ENCODE peak calls at places on chromosomes 13 and 19, in ten cellular contexts. One of them, this sample, is unnamed.

GRCh38 chr13:49935171-49936084 is 712 bp downstream of the SPRYD7 start:
- DNase-seq in pancreas: no peak
- DNase-seq in Panc1: no peak
- DNase-seq in A673: peak; percentile 47
- DNase-seq in SJSA1: peak; percentile 73
- DNase-seq in heart left ventricle: peak; percentile 44
- DNase-seq in uterus: no peak
- DNase-seq in neural progenitor cell: peak; percentile 69
- DNase-seq in PC-3: peak; percentile 72
- DNase-seq in iPS DF 6.9: peak; percentile 22
- DNase-seq in this sample: peak; percentile 88

GRCh38 chr13:23558675-23559536 is 11.3 kb upstream of the TNFRSF19 start:
- DNase-seq in A673: peak; percentile 67
- DNase-seq in Panc1: no peak
- DNase-seq in PC-3: peak; percentile 66
- DNase-seq in pancreas: no peak
- DNase-seq in SJSA1: no peak
- DNase-seq in iPS DF 6.9: no peak
- DNase-seq in uterus: peak; percentile 51
- DNase-seq in neural progenitor cell: no peak
- DNase-seq in heart left ventricle: peak; percentile 78
- DNase-seq in this sample: peak; percentile 44

GRCh38 chr13:41296879-41297646 is 14.0 kb upstream of the NAA16 start:
- DNase-seq in SJSA1: no peak
- DNase-seq in heart left ventricle: no peak
- DNase-seq in pancreas: no peak
- DNase-seq in Panc1: no peak
- DNase-seq in uterus: no peak
- DNase-seq in A673: no peak
- DNase-seq in iPS DF 6.9: no peak
- DNase-seq in PC-3: peak; percentile 54
- DNase-seq in neural progenitor cell: no peak
- DNase-seq in this sample: no peak

GRCh38 chr19:18306903-18307681 is 15.8 kb downstream of the LSM4 start:
- DNase-seq in A673: no peak
- DNase-seq in Panc1: no peak
- DNase-seq in heart left ventricle: no peak
- DNase-seq in SJSA1: no peak
- DNase-seq in neural progenitor cell: no peak
- DNase-seq in uterus: peak; percentile 62
- DNase-seq in pancreas: no peak
- DNase-seq in iPS DF 6.9: no peak
- DNase-seq in PC-3: no peak
- DNase-seq in this sample: no peak

GRCh38 chr13:26228080-26228479 is 6.0 kb upstream of the RNF6 start:
- DNase-seq in uterus: no peak
- DNase-seq in pancreas: no peak
- DNase-seq in A673: no peak
- DNase-seq in PC-3: no peak
- DNase-seq in heart left ventricle: no peak
- DNase-seq in neural progenitor cell: no peak
- DNase-seq in iPS DF 6.9: no peak
- DNase-seq in Panc1: no peak
- DNase-seq in SJSA1: no peak
- DNase-seq in this sample: no peak

GRCh38 chr19:13234518-13234917 is 84.3 kb downstream of the IER2 start:
- DNase-seq in SJSA1: peak; percentile 74
- DNase-seq in pancreas: peak; percentile 56
- DNase-seq in uterus: peak; percentile 24
- DNase-seq in PC-3: peak; percentile 71
- DNase-seq in Panc1: no peak
- DNase-seq in A673: peak; percentile 87
- DNase-seq in heart left ventricle: no peak
- DNase-seq in neural progenitor cell: peak; percentile 76
- DNase-seq in iPS DF 6.9: no peak
- DNase-seq in this sample: peak; percentile 11

GRCh38 chr19:19459707-19460251 is 54.3 kb downstream of the GATAD2A start:
- DNase-seq in A673: peak; percentile 82
- DNase-seq in iPS DF 6.9: no peak
- DNase-seq in SJSA1: no peak
- DNase-seq in pancreas: no peak
- DNase-seq in heart left ventricle: peak; percentile 62
- DNase-seq in Panc1: peak; percentile 10
- DNase-seq in PC-3: peak; percentile 79
- DNase-seq in uterus: no peak
- DNase-seq in neural progenitor cell: no peak
- DNase-seq in this sample: peak; percentile 29

GRCh38 chr13:43368003-43368402 is 344.6 kb downstream of the DNAJC15 start:
- DNase-seq in SJSA1: peak; percentile 62
- DNase-seq in iPS DF 6.9: no peak
- DNase-seq in PC-3: no peak
- DNase-seq in neural progenitor cell: no peak
- DNase-seq in heart left ventricle: no peak
- DNase-seq in A673: no peak
- DNase-seq in pancreas: no peak
- DNase-seq in Panc1: no peak
- DNase-seq in uterus: no peak
- DNase-seq in this sample: peak; percentile 64

GRCh38 chr19:53960187-53960586 is 2.5 kb upstream of the CACNG8 start:
- DNase-seq in Panc1: no peak
- DNase-seq in iPS DF 6.9: no peak
- DNase-seq in SJSA1: no peak
- DNase-seq in neural progenitor cell: peak; percentile 62
- DNase-seq in A673: no peak
- DNase-seq in pancreas: no peak
- DNase-seq in uterus: no peak
- DNase-seq in heart left ventricle: no peak
- DNase-seq in PC-3: no peak
- DNase-seq in this sample: no peak

GRCh38 chr13:21402586-21403307 is 56.4 kb downstream of the ZDHHC20 start:
- DNase-seq in PC-3: peak; percentile 50
- DNase-seq in Panc1: no peak
- DNase-seq in SJSA1: no peak
- DNase-seq in uterus: no peak
- DNase-seq in pancreas: no peak
- DNase-seq in neural progenitor cell: no peak
- DNase-seq in A673: peak; percentile 23
- DNase-seq in iPS DF 6.9: no peak
- DNase-seq in heart left ventricle: no peak
- DNase-seq in this sample: no peak

GRCh38 chr19:12994701-12995595 is at the start of gene NFIX:
- DNase-seq in uterus: peak; percentile 77
- DNase-seq in neural progenitor cell: peak; percentile 89
- DNase-seq in PC-3: peak; percentile 69
- DNase-seq in A673: peak; percentile 76
- DNase-seq in Panc1: no peak
- DNase-seq in SJSA1: peak; percentile 71
- DNase-seq in pancreas: peak; percentile 71
- DNase-seq in heart left ventricle: peak; percentile 82
- DNase-seq in iPS DF 6.9: no peak
- DNase-seq in this sample: no peak

GRCh38 chr13:35512271-35512920 is 35.9 kb upstream of the MAB21L1 start:
- DNase-seq in neural progenitor cell: no peak
- DNase-seq in PC-3: peak; percentile 92
- DNase-seq in uterus: peak; percentile 61
- DNase-seq in A673: no peak
- DNase-seq in SJSA1: no peak
- DNase-seq in Panc1: no peak
- DNase-seq in pancreas: no peak
- DNase-seq in heart left ventricle: peak; percentile 24
- DNase-seq in iPS DF 6.9: no peak
- DNase-seq in this sample: peak; percentile 4

GRCh38 chr13:34672631-34673030 is 269.4 kb upstream of the NBEA start:
- DNase-seq in neural progenitor cell: no peak
- DNase-seq in SJSA1: no peak
- DNase-seq in PC-3: no peak
- DNase-seq in uterus: no peak
- DNase-seq in Panc1: no peak
- DNase-seq in iPS DF 6.9: no peak
- DNase-seq in heart left ventricle: no peak
- DNase-seq in A673: no peak
- DNase-seq in pancreas: no peak
- DNase-seq in this sample: no peak

GRCh38 chr13:104256701-104257100 is 1190.5 kb upstream of the SLC10A2 start:
- DNase-seq in uterus: no peak
- DNase-seq in A673: no peak
- DNase-seq in pancreas: no peak
- DNase-seq in PC-3: no peak
- DNase-seq in iPS DF 6.9: no peak
- DNase-seq in Panc1: no peak
- DNase-seq in SJSA1: no peak
- DNase-seq in heart left ventricle: no peak
- DNase-seq in neural progenitor cell: no peak
- DNase-seq in this sample: no peak

GRCh38 chr13:46617885-46618284 is 64.9 kb downstream of the LRCH1 start:
- DNase-seq in iPS DF 6.9: no peak
- DNase-seq in uterus: no peak
- DNase-seq in Panc1: no peak
- DNase-seq in heart left ventricle: no peak
- DNase-seq in neural progenitor cell: no peak
- DNase-seq in pancreas: no peak
- DNase-seq in PC-3: no peak
- DNase-seq in A673: no peak
- DNase-seq in SJSA1: no peak
- DNase-seq in this sample: peak; percentile 94
- H3K4me1 ChIP-seq in iPS DF 6.9: peaks cover 7% of the 10 kb centered on the region
- H3K4me1 ChIP-seq in uterus: peaks cover 8% of the 10 kb centered on the region
- H3K4me1 ChIP-seq in Panc1: no peaks in the 10 kb centered on the region
- H3K4me1 ChIP-seq in heart left ventricle: peaks cover 11% of the 10 kb centered on the region
- H3K4me1 ChIP-seq in neural progenitor cell: peaks cover 20% of the 10 kb centered on the region
- H3K4me1 ChIP-seq in pancreas: peaks cover 33% of the 10 kb centered on the region
- H3K4me1 ChIP-seq in PC-3: no peaks in the 10 kb centered on the region
- H3K4me1 ChIP-seq in A673: peaks cover 74% of the 10 kb centered on the region
- H3K4me1 ChIP-seq in SJSA1: peaks cover 51% of the 10 kb centered on the region
- H3K4me1 ChIP-seq in this sample: peaks cover 15% of the 10 kb centered on the region

GRCh38 chr19:47071731-47072130 is 23.3 kb upstream of the TMEM160 start:
- DNase-seq in neural progenitor cell: no peak
- DNase-seq in heart left ventricle: no peak
- DNase-seq in Panc1: no peak
- DNase-seq in uterus: no peak
- DNase-seq in A673: no peak
- DNase-seq in SJSA1: no peak
- DNase-seq in iPS DF 6.9: no peak
- DNase-seq in PC-3: no peak
- DNase-seq in pancreas: no peak
- DNase-seq in this sample: no peak
- H3K4me3 ChIP-seq in neural progenitor cell: no peak overlapping the region
- H3K4me3 ChIP-seq in heart left ventricle: no peak overlapping the region
- H3K4me3 ChIP-seq in Panc1: no peak overlapping the region
- H3K4me3 ChIP-seq in uterus: no peak overlapping the region
- H3K4me3 ChIP-seq in A673: no peak overlapping the region
- H3K4me3 ChIP-seq in SJSA1: no peak overlapping the region
- H3K4me3 ChIP-seq in iPS DF 6.9: no peak overlapping the region
- H3K4me3 ChIP-seq in PC-3: no peak overlapping the region
- H3K4me3 ChIP-seq in pancreas: no peak overlapping the region
- H3K4me3 ChIP-seq in this sample: no peak overlapping the region

GRCh38 chr19:38683393-38684077 is 36.1 kb downstream of the ACTN4 start:
- DNase-seq in uterus: peak; percentile 83
- DNase-seq in SJSA1: peak; percentile 95
- DNase-seq in Panc1: peak; percentile 100
- DNase-seq in A673: peak; percentile 91
- DNase-seq in pancreas: peak; percentile 94
- DNase-seq in heart left ventricle: peak; percentile 69
- DNase-seq in neural progenitor cell: peak; percentile 40
- DNase-seq in PC-3: peak; percentile 96
- DNase-seq in iPS DF 6.9: peak; percentile 82
- DNase-seq in this sample: peak; percentile 97

GRCh38 chr19:38684862-38685665 is 37.6 kb downstream of the ACTN4 start:
- DNase-seq in SJSA1: no peak
- DNase-seq in PC-3: no peak
- DNase-seq in A673: no peak
- DNase-seq in iPS DF 6.9: no peak
- DNase-seq in uterus: no peak
- DNase-seq in neural progenitor cell: peak; percentile 21
- DNase-seq in pancreas: no peak
- DNase-seq in heart left ventricle: no peak
- DNase-seq in Panc1: no peak
- DNase-seq in this sample: no peak

GRCh38 chr19:38684078-38684861 is 36.8 kb downstream of the ACTN4 start:
- DNase-seq in pancreas: no peak
- DNase-seq in Panc1: peak; percentile 100
- DNase-seq in uterus: peak; percentile 88
- DNase-seq in SJSA1: peak; percentile 89
- DNase-seq in A673: peak; percentile 76
- DNase-seq in iPS DF 6.9: no peak
- DNase-seq in PC-3: peak; percentile 88
- DNase-seq in heart left ventricle: no peak
- DNase-seq in neural progenitor cell: no peak
- DNase-seq in this sample: peak; percentile 87

GRCh38 chr19:38682195-38682867 is 34.9 kb downstream of the ACTN4 start:
- DNase-seq in A673: no peak
- DNase-seq in PC-3: no peak
- DNase-seq in pancreas: no peak
- DNase-seq in SJSA1: no peak
- DNase-seq in neural progenitor cell: no peak
- DNase-seq in uterus: no peak
- DNase-seq in heart left ventricle: no peak
- DNase-seq in iPS DF 6.9: no peak
- DNase-seq in Panc1: no peak
- DNase-seq in this sample: no peak

GRCh38 chr19:38682872-38683392 is 35.5 kb downstream of the ACTN4 start:
- DNase-seq in A673: no peak
- DNase-seq in heart left ventricle: no peak
- DNase-seq in iPS DF 6.9: no peak
- DNase-seq in PC-3: no peak
- DNase-seq in neural progenitor cell: no peak
- DNase-seq in pancreas: no peak
- DNase-seq in Panc1: no peak
- DNase-seq in uterus: no peak
- DNase-seq in SJSA1: no peak
- DNase-seq in this sample: no peak
- H3K4me1 ChIP-seq in A673: peaks cover 34% of the 10 kb centered on the region
- H3K4me1 ChIP-seq in heart left ventricle: peaks cover 73% of the 10 kb centered on the region
- H3K4me1 ChIP-seq in iPS DF 6.9: peaks cover 19% of the 10 kb centered on the region
- H3K4me1 ChIP-seq in PC-3: peaks cover 62% of the 10 kb centered on the region
- H3K4me1 ChIP-seq in neural progenitor cell: peaks cover 33% of the 10 kb centered on the region
- H3K4me1 ChIP-seq in pancreas: peaks cover 82% of the 10 kb centered on the region
- H3K4me1 ChIP-seq in Panc1: peaks cover 100% of the 10 kb centered on the region
- H3K4me1 ChIP-seq in uterus: peaks cover 49% of the 10 kb centered on the region
- H3K4me1 ChIP-seq in SJSA1: peaks cover 64% of the 10 kb centered on the region
- H3K4me1 ChIP-seq in this sample: peaks cover 59% of the 10 kb centered on the region

DNA sequence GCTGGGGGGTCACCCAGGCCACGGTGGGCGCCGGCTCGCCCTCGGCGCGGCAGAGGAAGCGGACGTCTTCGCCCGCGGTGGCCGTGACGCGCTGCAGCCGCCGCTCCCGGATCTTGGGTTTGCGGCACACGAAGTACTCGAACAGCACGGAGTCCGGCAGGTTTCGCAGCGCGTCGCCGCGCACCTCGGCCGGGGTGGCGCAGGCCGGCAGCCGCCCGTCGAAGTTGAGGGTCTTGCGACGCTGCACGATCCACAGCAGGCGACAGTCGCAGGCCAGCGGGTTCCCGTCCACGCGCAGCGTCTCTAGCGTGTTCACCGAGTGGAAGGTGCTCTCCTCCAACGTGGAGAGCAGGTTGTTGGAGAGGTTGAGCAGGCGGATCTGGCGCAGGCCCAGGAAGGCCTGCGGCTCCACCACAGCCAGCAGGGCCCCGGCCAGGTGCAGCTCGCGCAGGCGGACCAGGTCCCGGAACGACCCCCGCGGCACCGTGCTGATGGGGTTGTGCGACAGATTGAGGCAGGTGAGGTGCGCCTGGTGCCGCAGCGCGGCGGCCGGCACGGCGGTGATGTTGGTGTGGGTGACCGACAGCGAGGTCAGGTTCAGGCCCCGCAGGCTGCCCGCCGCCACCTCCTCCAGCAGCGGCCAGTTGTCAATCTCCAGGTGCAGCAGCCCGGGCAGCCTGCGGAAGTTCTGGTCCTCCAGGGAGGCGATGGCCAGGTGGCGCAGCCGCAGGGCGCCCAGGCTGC is 8.6 kb upstream of the PEAK3 start:
- DNase-seq in Panc1: no peak
- DNase-seq in pancreas: no peak
- DNase-seq in uterus: no peak
- DNase-seq in A673: no peak
- DNase-seq in heart left ventricle: no peak
- DNase-seq in SJSA1: no peak
- DNase-seq in neural progenitor cell: peak; percentile 50
- DNase-seq in iPS DF 6.9: no peak
- DNase-seq in PC-3: no peak
- DNase-seq in this sample: no peak
- H3K4me3 ChIP-seq in Panc1: no peak overlapping the region
- H3K4me3 ChIP-seq in pancreas: peak overlapping the region; percentile 39
- H3K4me3 ChIP-seq in uterus: no peak overlapping the region
- H3K4me3 ChIP-seq in A673: peak overlapping the region; percentile 30
- H3K4me3 ChIP-seq in heart left ventricle: peak overlapping the region; percentile 19
- H3K4me3 ChIP-seq in SJSA1: no peak overlapping the region
- H3K4me3 ChIP-seq in neural progenitor cell: peak overlapping the region; percentile 34
- H3K4me3 ChIP-seq in iPS DF 6.9: peak overlapping the region; percentile 22
- H3K4me3 ChIP-seq in PC-3: peak overlapping the region; percentile 51
- H3K4me3 ChIP-seq in this sample: peak overlapping the region; percentile 3

This sample was measured in trophoblast cell.